ENCODE peak calls at places on chromosomes 13 and 19, in four cellular contexts. K, Z, F and M are unnamed samples.

GRCh38 chr19:42233106-42233505 is 9.3 kb downstream of the GSK3A start:
- DNase-seq in K (no peak), Z (no peak), F (no peak), M (no peak)

GRCh38 chr19:36775768-36776167 is 3.2 kb upstream of the ZNF850 start:
- DNase-seq in K (no peak), F (no peak), Z (no peak), M (peak)

GRCh38 chr13:34247596-34247995 is 429.6 kb downstream of the RFC3 start:
- DNase-seq in K (no peak), F (no peak), Z (no peak), M (no peak)

GRCh38 chr13:111482126-111482525 is 161.7 kb downstream of the TEX29 start:
- DNase-seq in Z (no peak), F (no peak), K (no peak), M (no peak)

GRCh38 chr19:13154241-13154778 is 4.1 kb downstream of the IER2 start:
- DNase-seq in F (peak), K (peak), Z (peak), M (peak)

GRCh38 chr19:13995017-13995728 is 10.9 kb downstream of the RFX1 start:
- DNase-seq in F (no peak), K (peak), Z (no peak), M (no peak)

GRCh38 chr13:48647625-48648024 is 6.1 kb upstream of the CYSLTR2 start:
- DNase-seq in F (no peak), K (peak), Z (no peak), M (peak)

GRCh38 chr13:23384111-23384510 is 49.4 kb downstream of the SACS start:
- DNase-seq in F (no peak), K (no peak), Z (no peak), M (peak)

GRCh38 chr13:44934724-44935123 is 54.5 kb downstream of the NUFIP1 start:
- DNase-seq in F (no peak), K (no peak), Z (no peak), M (peak)

GRCh38 chr13:108003626-108004025 is 211.7 kb downstream of the LIG4 start:
- DNase-seq in F (no peak), Z (no peak), K (no peak), M (no peak)

GRCh38 chr13:89267734-89268133 is 1596.6 kb downstream of the SLITRK5 start:
- DNase-seq in K (no peak), F (no peak), Z (no peak), M (peak)

GRCh38 chr13:98370806-98371553 is 193.9 kb upstream of the RNF113B start:
- DNase-seq in F (no peak), Z (no peak), K (peak), M (peak)

GRCh38 chr19:54335164-54335563 is 3.8 kb downstream of the LILRA4 start:
- DNase-seq in F (no peak), K (no peak), Z (no peak), M (no peak)

GRCh38 chr19:14561832-14562351 is 10.0 kb downstream of the NDUFB7 start:
- DNase-seq in Z (no peak), K (no peak), F (no peak), M (peak)

GRCh38 chr13:26621731-26622401 is 64.4 kb downstream of the WASF3 start:
- DNase-seq in F (peak), K (no peak), Z (no peak), M (no peak)

GRCh38 chr19:13117176-13117771 is 734 bp upstream of the TRMT1 start:
- DNase-seq in F (no peak), K (no peak), Z (no peak), M (no peak)

GRCh38 chr19:55085923-55086715 is 10.4 kb downstream of the EPS8L1 start:
- DNase-seq in Z (no peak), K (no peak), F (no peak), M (no peak)

GRCh38 chr13:113740286-113740556 is 18.8 kb upstream of the TMEM255B start:
- DNase-seq in F (no peak), K (no peak), Z (no peak), M (no peak)

GRCh38 chr19:4988770-4989251 is 19.9 kb downstream of the KDM4B start:
- DNase-seq in F (no peak), K (no peak), Z (no peak), M (peak)
- H3K4me3 ChIP-seq in F (no peak), K (no peak), Z (peak), M (no peak)

DNA sequence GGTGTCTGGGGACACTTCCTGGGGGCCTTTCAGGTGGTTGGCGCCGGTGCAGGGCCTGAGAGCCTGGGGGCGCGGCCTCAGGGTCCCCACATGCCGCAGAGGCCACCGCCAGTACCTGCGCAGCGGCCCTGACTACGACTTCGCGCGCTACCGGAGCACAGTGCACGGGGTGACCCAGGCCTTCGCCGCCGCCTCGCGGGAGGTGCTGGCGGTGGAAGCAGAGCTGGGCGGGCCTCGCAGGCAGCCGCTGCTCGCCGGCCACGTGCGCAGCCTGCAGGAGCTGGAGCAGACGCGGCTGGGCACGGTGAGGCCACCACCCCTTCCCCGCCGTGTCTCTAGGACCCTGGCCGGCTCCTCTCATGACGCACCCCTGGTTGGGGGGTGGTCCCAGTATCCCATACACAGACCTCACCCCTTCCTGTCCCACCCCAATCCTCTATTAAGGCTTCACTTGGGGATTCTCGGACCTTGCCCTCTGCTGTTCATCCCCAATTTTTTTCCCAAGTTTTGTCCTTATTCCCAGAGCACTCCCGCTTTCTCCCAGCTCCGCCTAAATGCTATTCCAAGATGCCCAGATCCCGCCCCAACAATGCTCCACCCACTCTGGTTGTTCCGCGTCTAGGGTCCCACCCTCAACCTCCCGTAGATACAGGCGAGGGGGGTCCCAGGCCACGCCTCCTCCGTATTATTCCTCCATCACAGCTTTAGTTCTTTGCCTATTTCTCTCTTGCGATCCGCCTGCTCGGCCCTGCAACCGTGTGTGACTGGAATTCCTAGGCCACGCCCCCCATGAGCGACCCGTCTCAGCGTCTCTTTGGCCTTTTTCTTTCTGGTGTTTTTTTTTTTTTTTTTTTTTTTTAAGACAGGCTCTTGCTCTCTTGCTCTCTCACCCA is 1.0 kb downstream of the REX1BD start:
- DNase-seq in Z (no peak), K (peak), F (peak), M (peak)
- TF ChIP-seq CTCF in Z (peak), K (no peak), F (no peak), M (peak)

GRCh38 chr19:9914315-9915207 is 21.8 kb downstream of the OLFM2 start:
- DNase-seq in F (peak), K (peak), Z (no peak), M (peak)

GRCh38 chr19:9911524-9911923 is 24.8 kb downstream of the OLFM2 start:
- DNase-seq in K (no peak), F (no peak), Z (no peak), M (no peak)

GRCh38 chr19:9913237-9914000 is 22.9 kb downstream of the OLFM2 start:
- DNase-seq in Z (no peak), F (no peak), K (peak), M (no peak)

GRCh38 chr19:9914001-9914314 is 22.4 kb downstream of the OLFM2 start:
- DNase-seq in K (no peak), F (no peak), Z (no peak), M (no peak)

DNA sequence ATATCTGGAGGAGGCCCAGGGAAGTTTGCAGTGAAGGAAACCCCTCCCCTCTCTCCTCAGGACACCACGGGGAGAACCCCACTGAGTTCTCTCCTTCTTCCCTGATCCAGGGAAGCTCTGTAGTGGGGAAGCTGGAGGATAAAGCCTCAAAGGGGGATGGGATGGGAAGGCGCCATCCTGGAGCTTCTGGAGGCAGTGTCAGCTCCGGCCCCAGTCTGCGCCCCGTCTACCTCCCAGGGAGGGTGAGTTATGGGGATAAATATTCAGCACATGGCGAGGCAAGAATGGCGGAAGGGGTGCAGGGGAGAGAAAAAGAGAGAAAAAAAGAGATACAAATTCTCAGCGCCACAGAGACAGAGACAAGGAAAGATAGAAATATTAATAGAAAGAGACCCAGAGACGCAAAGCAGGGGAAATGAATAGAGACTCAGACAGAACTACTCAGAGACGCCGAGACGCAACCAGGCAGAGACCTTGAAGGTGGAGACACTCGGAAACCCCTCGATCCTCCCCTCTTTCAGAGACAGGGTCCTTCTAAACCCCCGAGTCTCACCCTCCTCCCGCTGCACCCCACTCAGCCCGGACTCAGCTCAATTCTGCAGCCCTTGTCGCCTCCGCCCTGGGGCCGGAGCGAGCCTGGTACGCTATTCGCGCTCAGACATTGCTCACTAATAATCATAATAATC is 23.6 kb downstream of the OLFM2 start:
- DNase-seq in K (no peak), F (no peak), Z (no peak), M (no peak)
- H3K4me3 ChIP-seq in K (no peak), F (no peak), Z (peak), M (no peak)

DNA sequence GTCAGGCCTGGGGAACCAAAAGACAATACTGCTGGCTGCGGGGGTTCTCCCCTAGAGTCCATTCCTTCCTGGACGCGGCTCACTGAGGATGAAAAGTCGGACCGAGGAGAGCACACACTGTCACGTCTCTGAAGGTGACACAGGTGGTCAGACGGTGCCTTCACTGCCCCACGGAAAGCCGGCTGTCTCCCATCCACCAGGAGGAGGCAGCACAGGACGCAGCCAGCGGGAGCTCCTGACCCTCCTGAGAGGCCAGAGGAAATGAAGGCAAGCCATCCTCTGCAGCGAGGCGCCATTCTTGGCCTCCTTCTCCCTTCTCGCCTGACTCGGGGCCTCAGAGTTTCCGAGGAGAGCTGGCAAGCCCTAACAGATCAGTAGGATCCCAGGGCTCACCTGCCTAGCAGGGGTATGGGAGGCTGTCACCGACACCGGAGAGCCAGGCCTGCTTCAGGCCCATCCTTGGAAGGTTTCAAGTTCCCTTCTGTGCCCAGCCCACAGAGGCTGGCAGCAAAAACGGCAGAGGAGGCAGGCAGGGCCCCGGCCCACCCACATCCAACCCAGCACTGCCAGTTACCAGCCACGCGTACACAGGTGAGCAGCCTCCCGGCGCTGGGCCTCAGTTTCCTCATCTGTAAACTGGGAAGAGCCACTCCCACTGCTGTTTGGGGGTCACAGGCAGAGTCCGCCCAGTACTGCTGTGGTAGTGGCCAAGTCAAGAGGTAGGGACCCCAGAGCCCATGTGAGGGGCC is 4.5 kb downstream of the REXO1 start:
- DNase-seq in Z (no peak), K (no peak), F (no peak), M (peak)
- TF ChIP-seq CTCF in Z (no peak), K (no peak), F (no peak), M (peak)

DNA sequence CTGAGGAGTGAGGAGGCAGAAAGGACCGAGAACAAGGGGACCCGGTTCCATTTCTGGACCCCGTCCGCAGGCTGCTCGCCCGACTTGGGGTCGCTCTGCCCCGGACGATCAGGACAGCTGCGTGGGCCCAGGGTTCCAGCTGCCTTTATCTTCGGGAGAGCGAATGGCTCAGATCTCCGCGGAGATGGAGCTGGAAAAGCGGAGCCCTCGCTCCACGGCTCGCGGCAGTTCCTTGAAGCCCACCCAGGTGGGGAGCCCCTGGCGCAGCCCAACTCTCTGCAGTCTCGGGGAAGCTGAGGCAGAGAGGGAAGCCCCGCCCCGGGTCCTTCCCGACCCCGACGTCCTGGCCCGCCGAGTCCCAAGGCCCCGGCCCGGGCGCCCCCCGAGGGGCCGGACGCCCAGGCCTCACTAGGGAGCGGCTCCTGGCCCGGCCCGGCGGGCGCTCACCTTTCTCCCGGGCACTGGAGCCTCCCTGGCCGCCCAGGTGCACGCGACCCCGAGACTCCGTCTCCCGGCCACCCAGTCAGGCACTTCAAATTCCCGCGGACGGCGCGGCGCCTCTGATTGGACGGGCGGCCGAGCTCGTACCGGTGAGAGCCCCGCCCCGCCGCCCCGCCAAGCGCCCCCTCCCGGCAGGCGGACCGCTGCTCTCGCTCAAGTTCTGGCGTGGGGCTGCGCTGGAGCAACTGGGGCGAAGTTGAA is 485.7 kb downstream of the UQCRFS1 start:
- DNase-seq in K (peak), Z (no peak), F (no peak), M (peak)
- H3K4me3 ChIP-seq in K (no peak), Z (no peak), F (peak), M (peak)

GRCh38 chr19:4547303-4548237 is 7.7 kb upstream of the LRG1 start:
- DNase-seq in Z (no peak), F (peak), K (peak), M (no peak)
- TF ChIP-seq CTCF in Z (no peak), F (peak), K (peak), M (peak)